ENCODE peak calls at places on chromosome 9, in five cellular contexts. U is heart right ventricle; J is upper lobe of left lung; P is WERI-Rb-1; S is CD8-positive, alpha-beta memory T cell. Q is an unnamed sample.
A peak's percentile ranks its signal among the peaks of the same experiment; 100 is the strongest.

GRCh38 chr9:106648799-106649198 is 214.2 kb upstream of the ZNF462 start:
- DNase-seq in U (no peak), J (no peak), P (no peak), S (no peak), Q (no peak)

GRCh38 chr9:84121991-84122523 is 141.5 kb downstream of the RMI1 start:
- DNase-seq in U (no peak), S (no peak), J (no peak), P (no peak), Q (no peak)

GRCh38 chr9:136996361-136997281 is at the start of gene CLIC3:
- DNase-seq in U (peak; percentile 50), S (peak; percentile 70), P (peak; percentile 73), J (peak; percentile 83), Q (peak; percentile 90)

GRCh38 chr9:35001803-35002502 is 12.4 kb downstream of the DNAJB5 start:
- DNase-seq in J (no peak), P (no peak), U (no peak), S (no peak), Q (no peak)

GRCh38 chr9:21549251-21549765 is 67.2 kb upstream of the IFNE start:
- DNase-seq in J (no peak), P (no peak), S (no peak), U (no peak), Q (no peak)

GRCh38 chr9:130461218-130461630 is 16.5 kb downstream of the ASS1 start:
- DNase-seq in U (peak; percentile 69), J (peak; percentile 29), P (peak; percentile 75), S (peak; percentile 49), Q (peak; percentile 80)

GRCh38 chr9:95316794-95317118 is 753 bp downstream of the FANCC start:
- DNase-seq in U (peak; percentile 68), J (peak; percentile 84), P (peak; percentile 96), S (no peak), Q (peak; percentile 87)

GRCh38 chr9:134291961-134292871 is 34.0 kb upstream of the RXRA start:
- DNase-seq in P (no peak), U (peak; percentile 10), J (no peak), S (no peak), Q (no peak)

GRCh38 chr9:92837191-92837590 is 40.6 kb downstream of the ZNF484 start:
- DNase-seq in U (no peak), P (no peak), S (no peak), J (no peak), Q (no peak)
- H3K9me3 ChIP-seq in U (peaks cover 23% of the 10 kb centered on the region), P (peaks cover 13% of the 10 kb centered on the region), S (no peaks in the 10 kb centered on the region), J (peaks cover 26% of the 10 kb centered on the region), Q (peaks cover 34% of the 10 kb centered on the region)

GRCh38 chr9:71859939-71860338 is 51.1 kb downstream of the ABHD17B start:
- DNase-seq in U (no peak), P (no peak), S (no peak), J (no peak), Q (no peak)

GRCh38 chr9:71858102-71858798 is 52.7 kb downstream of the ABHD17B start:
- DNase-seq in U (no peak), S (no peak), J (no peak), P (no peak), Q (no peak)

GRCh38 chr9:71858812-71859211 is 52.2 kb downstream of the ABHD17B start:
- DNase-seq in U (no peak), P (no peak), S (no peak), J (no peak), Q (no peak)

GRCh38 chr9:71861618-71862017 is 49.4 kb downstream of the ABHD17B start:
- DNase-seq in P (no peak), J (no peak), S (no peak), U (no peak), Q (no peak)

GRCh38 chr9:71863652-71864051 is 47.3 kb downstream of the ABHD17B start:
- DNase-seq in J (no peak), S (no peak), U (no peak), P (no peak), Q (no peak)
- H3K36me3 ChIP-seq in J (peaks cover 12% of the 10 kb centered on the region), S (no peaks in the 10 kb centered on the region), U (no peaks in the 10 kb centered on the region), P (peaks cover 17% of the 10 kb centered on the region), Q (peaks cover 7% of the 10 kb centered on the region)

DNA sequence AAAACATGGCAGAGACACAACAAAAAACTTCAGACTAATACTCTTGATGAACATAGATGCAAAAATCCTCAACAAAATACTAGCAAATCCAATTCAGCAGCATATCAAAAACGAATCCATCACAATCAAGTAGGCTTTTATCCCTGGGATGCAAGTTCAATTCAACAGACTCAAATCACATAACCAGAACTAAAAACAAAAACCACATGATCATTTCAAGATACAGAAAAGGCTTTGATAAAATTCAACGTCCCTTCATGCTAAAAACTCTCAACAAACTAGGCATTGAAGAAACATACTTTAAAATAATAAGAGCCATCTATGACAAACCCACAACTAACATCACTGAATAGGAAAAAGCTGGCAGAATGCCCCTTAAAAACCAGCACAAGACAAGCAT is 93.6 kb downstream of the TUSC1 start:
- DNase-seq in S (no peak), J (no peak), U (no peak), P (no peak), Q (no peak)
- H3K9me3 ChIP-seq in S (peaks cover 5% of the 10 kb centered on the region), J (no peaks in the 10 kb centered on the region), U (no peaks in the 10 kb centered on the region), P (no peaks in the 10 kb centered on the region), Q (no peaks in the 10 kb centered on the region)

DNA sequence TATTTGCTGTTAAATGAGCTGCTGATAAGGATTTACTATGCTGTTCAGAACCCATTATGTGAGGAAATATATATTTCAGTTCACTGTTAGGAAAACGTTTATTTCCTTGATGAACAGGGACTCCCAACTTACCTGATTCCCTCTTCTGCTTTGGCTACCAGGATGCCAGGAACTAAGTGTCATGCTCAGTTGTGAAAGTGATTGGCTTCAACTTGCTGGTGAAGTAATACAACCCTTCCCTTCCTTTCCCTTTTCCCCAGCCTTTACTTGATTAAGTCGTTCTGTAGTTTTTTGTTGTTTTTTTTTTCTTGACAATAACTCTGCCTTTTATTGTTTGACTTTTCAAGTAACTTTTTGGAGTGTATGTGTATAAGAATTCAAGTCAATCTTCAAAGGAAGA is 309.3 kb downstream of the DOCK8 start:
- DNase-seq in J (no peak), P (no peak), U (no peak), S (no peak), Q (no peak)
- H3K36me3 ChIP-seq in J (no peaks in the 10 kb centered on the region), P (peaks cover 10% of the 10 kb centered on the region), U (no peaks in the 10 kb centered on the region), S (no peaks in the 10 kb centered on the region), Q (no peaks in the 10 kb centered on the region)

GRCh38 chr9:120507936-120508510 is 71.9 kb downstream of the CDK5RAP2 start:
- DNase-seq in P (no peak), J (no peak), U (no peak), S (no peak), Q (no peak)

GRCh38 chr9:120514599-120514854 is 65.4 kb downstream of the CDK5RAP2 start:
- DNase-seq in J (no peak), S (no peak), U (no peak), P (no peak), Q (no peak)

GRCh38 chr9:120513825-120514598 is 66.0 kb downstream of the CDK5RAP2 start:
- DNase-seq in U (no peak), S (no peak), P (no peak), J (no peak), Q (no peak)

GRCh38 chr9:120505186-120505585 is 74.8 kb downstream of the CDK5RAP2 start:
- DNase-seq in P (no peak), U (no peak), S (no peak), J (no peak), Q (no peak)

GRCh38 chr9:120510816-120511215 is 69.2 kb downstream of the CDK5RAP2 start:
- DNase-seq in S (no peak), P (no peak), J (no peak), U (no peak), Q (no peak)
- H3K9me3 ChIP-seq in S (no peaks in the 10 kb centered on the region), P (peaks cover 5% of the 10 kb centered on the region), J (peaks cover 6% of the 10 kb centered on the region), U (no peaks in the 10 kb centered on the region), Q (no peaks in the 10 kb centered on the region)

GRCh38 chr9:33256236-33256635 is 8.3 kb downstream of the BAG1 start:
- DNase-seq in U (no peak), S (no peak), J (no peak), P (no peak), Q (no peak)
- H3K36me3 ChIP-seq in U (peaks cover 10% of the 10 kb centered on the region), S (peaks cover 73% of the 10 kb centered on the region), J (peaks cover 97% of the 10 kb centered on the region), P (peaks cover 81% of the 10 kb centered on the region), Q (peaks cover 88% of the 10 kb centered on the region)